ENCODE peak calls at places on chromosomes 6 and 20, in four cellular contexts. V is H54, W is NCI-H510A, L is stomach. X is an unnamed sample.

GRCh38 chr20:32674362-32674789 is 635 bp upstream of the C20orf203 start:
- DNase-seq in V (peak), W (no peak), L (peak), X (peak)

GRCh38 chr6:166145751-166146150 is 21.9 kb downstream of the TBXT start:
- DNase-seq in L (no peak), V (no peak), W (no peak), X (no peak)

GRCh38 chr6:47057830-47058540 is 15.9 kb upstream of the ADGRF1 start:
- DNase-seq in W (no peak), V (no peak), L (no peak), X (peak)

GRCh38 chr6:134640229-134640628 is 309.7 kb downstream of the ALDH8A1 start:
- DNase-seq in W (no peak), V (no peak), L (no peak), X (no peak)

GRCh38 chr20:57900226-57900905 is 190.6 kb upstream of the PMEPA1 start:
- DNase-seq in V (no peak), L (no peak), W (no peak), X (no peak)

GRCh38 chr20:38001173-38001875 is 31.9 kb downstream of the TTI1 start:
- DNase-seq in W (no peak), L (no peak), V (peak), X (peak)

GRCh38 chr20:47310729-47311128 is 45.8 kb downstream of the ZMYND8 start:
- DNase-seq in W (no peak), L (no peak), V (no peak), X (peak)

GRCh38 chr20:11473971-11474370 is 443.7 kb upstream of the BTBD3 start:
- DNase-seq in L (no peak), V (no peak), W (no peak), X (no peak)

GRCh38 chr20:35111141-35111888 is 18.7 kb upstream of the TRPC4AP start:
- DNase-seq in L (no peak), W (no peak), V (peak), X (peak)

GRCh38 chr6:4396032-4396431 is 260.7 kb upstream of the ECI2 start:
- DNase-seq in W (no peak), V (no peak), L (no peak), X (no peak)

GRCh38 chr6:12576389-12576788 is 140.2 kb upstream of the PHACTR1 start:
- DNase-seq in W (no peak), V (no peak), L (no peak), X (peak)

GRCh38 chr20:6122111-6122872 is 538 bp downstream of the FERMT1 start:
- DNase-seq in L (no peak), V (no peak), W (no peak), X (peak)

GRCh38 chr6:39760246-39760952 is 31.8 kb upstream of the DAAM2 start:
- DNase-seq in V (no peak), L (no peak), W (no peak), X (no peak)

GRCh38 chr6:2502998-2503674 is 247.6 kb downstream of the MYLK4 start:
- DNase-seq in V (no peak), W (no peak), L (no peak), X (peak)

GRCh38 chr20:16459019-16459700 is 114.1 kb downstream of the KIF16B start:
- DNase-seq in W (no peak), L (no peak), V (peak), X (peak)

GRCh38 chr6:157747395-157747794 is 75.7 kb upstream of the SNX9 start:
- DNase-seq in V (no peak), W (no peak), L (no peak), X (no peak)

GRCh38 chr6:144602523-144603180 is 317.5 kb downstream of the UTRN start:
- DNase-seq in L (no peak), V (no peak), W (no peak), X (no peak)

X was measured in epithelial cell of esophagus.